ENCODE peak calls at places on chromosome 16, in seven cellular contexts. G, X, V, L, I, R and D are unnamed samples. For H3K9me2, the result is how much of the 10 kb centered on the place peaks cover.

GRCh38 chr16:4814542-4815173 is 12.2 kb upstream of the ROGDI start:
- DNase-seq in G (no peak), I (no peak), X (no peak), L (no peak), V (peak), R (no peak), D (no peak)

GRCh38 chr16:67943619-67944503 is at the start of gene LCAT:
- DNase-seq in G (no peak), R (no peak), X (no peak), V (no peak), I (no peak), L (no peak), D (no peak)

GRCh38 chr16:84460406-84461028 is 43.9 kb downstream of the MEAK7 start:
- DNase-seq in R (no peak), G (no peak), V (no peak), I (no peak), L (no peak), X (no peak), D (no peak)

GRCh38 chr16:8375208-8375607 is 215.1 kb downstream of the TMEM114 start:
- DNase-seq in G (no peak), V (no peak), L (no peak), R (no peak), I (no peak), X (no peak), D (no peak)

GRCh38 chr16:90046971-90047713 is 27.9 kb upstream of the DBNDD1 start:
- DNase-seq in R (no peak), L (no peak), X (peak), V (peak), G (no peak), I (no peak), D (peak)

GRCh38 chr16:11781773-11782172 is 15.3 kb downstream of the ZC3H7A start:
- DNase-seq in G (peak), X (no peak), V (no peak), R (no peak), L (no peak), I (no peak), D (no peak)

GRCh38 chr16:71853413-71853812 is 7.6 kb downstream of the ATXN1L start:
- DNase-seq in I (peak), X (no peak), L (no peak), G (peak), R (no peak), V (no peak), D (no peak)

GRCh38 chr16:14291941-14292825 is 221.1 kb downstream of the MRTFB start:
- DNase-seq in R (no peak), X (no peak), I (no peak), L (no peak), G (no peak), V (no peak), D (no peak)

GRCh38 chr16:89052824-89053724 is 40.6 kb upstream of the ACSF3 start:
- DNase-seq in L (peak), G (no peak), R (peak), X (no peak), I (no peak), V (no peak), D (peak)

GRCh38 chr16:13864689-13865088 is 55.3 kb upstream of the ERCC4 start:
- DNase-seq in R (no peak), X (no peak), V (no peak), I (no peak), L (no peak), G (peak), D (no peak)

GRCh38 chr16:67734731-67735201 is 15.7 kb upstream of the GFOD2 start:
- DNase-seq in G (no peak), V (no peak), R (no peak), I (no peak), X (no peak), L (no peak), D (no peak)

GRCh38 chr16:35798885-35799426 is 2339.5 kb downstream of the TP53TG3F start:
- DNase-seq in G (no peak), V (no peak), X (no peak), I (no peak), L (no peak), R (no peak), D (no peak)

GRCh38 chr16:3661311-3661710 is 6.8 kb downstream of the DNASE1 start:
- DNase-seq in V (no peak), R (no peak), I (no peak), G (no peak), X (no peak), L (no peak), D (no peak)

GRCh38 chr16:83887088-83887487 is 11.8 kb upstream of the MLYCD start:
- DNase-seq in G (peak), X (no peak), V (peak), I (no peak), L (peak), R (peak), D (peak)

GRCh38 chr16:81694494-81695285 is 84.4 kb upstream of the PLCG2 start:
- DNase-seq in V (no peak), G (no peak), I (no peak), X (no peak), L (no peak), R (no peak), D (no peak)

GRCh38 chr16:23754594-23755483 is at the start of gene CHP2:
- DNase-seq in G (no peak), X (peak), L (no peak), R (no peak), V (peak), I (no peak), D (no peak)

GRCh38 chr16:89150090-89150835 is 21.3 kb upstream of the CDH15 start:
- DNase-seq in V (no peak), X (no peak), R (no peak), L (no peak), I (no peak), G (no peak), D (no peak)

GRCh38 chr16:19304670-19305240 is 19.2 kb downstream of the CLEC19A start:
- DNase-seq in L (peak), V (peak), R (no peak), G (no peak), I (no peak), X (no peak), D (no peak)

GRCh38 chr16:30382398-30383015 is at the start of gene SEPTIN1:
- DNase-seq in R (no peak), V (no peak), X (no peak), G (peak), L (no peak), I (peak), D (no peak)

GRCh38 chr16:22355487-22355908 is 18.9 kb downstream of the CDR2 start:
- DNase-seq in L (no peak), V (no peak), G (no peak), X (no peak), R (no peak), I (peak), D (peak)

GRCh38 chr16:12898556-12898955 is 2.8 kb upstream of the SHISA9 start:
- DNase-seq in L (no peak), X (peak), G (peak), R (no peak), I (no peak), V (peak), D (no peak)

GRCh38 chr16:1048442-1049112 is 24.0 kb upstream of the SSTR5 start:
- DNase-seq in R (no peak), X (peak), I (no peak), G (no peak), L (peak), V (peak), D (peak)

GRCh38 chr16:31141489-31142108 is 6.1 kb upstream of the PRSS8 start:
- DNase-seq in V (no peak), G (no peak), L (no peak), I (no peak), X (peak), R (no peak), D (peak)

GRCh38 chr16:75272097-75272548 is 20.7 kb upstream of the BCAR1 start:
- DNase-seq in R (no peak), V (no peak), G (no peak), L (no peak), I (no peak), X (no peak), D (no peak)

GRCh38 chr16:62950351-62950750 is 914.1 kb upstream of the CDH8 start:
- DNase-seq in G (no peak), R (no peak), V (peak), I (no peak), L (no peak), X (no peak), D (no peak)

GRCh38 chr16:85413713-85414663 is 199.1 kb upstream of the GSE1 start:
- DNase-seq in G (peak), L (no peak), V (no peak), R (no peak), X (no peak), I (no peak), D (no peak)

GRCh38 chr16:11020792-11021440 is 76.6 kb downstream of the CLEC16A start:
- DNase-seq in L (no peak), G (no peak), I (no peak), X (no peak), V (no peak), R (no peak), D (peak)

GRCh38 chr16:1543085-1543896 is 9.8 kb downstream of the TMEM204 start:
- DNase-seq in I (no peak), V (peak), L (peak), X (no peak), G (peak), R (peak), D (peak)

GRCh38 chr16:68275611-68276191 is 11.4 kb downstream of the SLC7A6 start:
- DNase-seq in G (peak), R (no peak), I (peak), L (no peak), V (no peak), X (no peak), D (no peak)

DNA sequence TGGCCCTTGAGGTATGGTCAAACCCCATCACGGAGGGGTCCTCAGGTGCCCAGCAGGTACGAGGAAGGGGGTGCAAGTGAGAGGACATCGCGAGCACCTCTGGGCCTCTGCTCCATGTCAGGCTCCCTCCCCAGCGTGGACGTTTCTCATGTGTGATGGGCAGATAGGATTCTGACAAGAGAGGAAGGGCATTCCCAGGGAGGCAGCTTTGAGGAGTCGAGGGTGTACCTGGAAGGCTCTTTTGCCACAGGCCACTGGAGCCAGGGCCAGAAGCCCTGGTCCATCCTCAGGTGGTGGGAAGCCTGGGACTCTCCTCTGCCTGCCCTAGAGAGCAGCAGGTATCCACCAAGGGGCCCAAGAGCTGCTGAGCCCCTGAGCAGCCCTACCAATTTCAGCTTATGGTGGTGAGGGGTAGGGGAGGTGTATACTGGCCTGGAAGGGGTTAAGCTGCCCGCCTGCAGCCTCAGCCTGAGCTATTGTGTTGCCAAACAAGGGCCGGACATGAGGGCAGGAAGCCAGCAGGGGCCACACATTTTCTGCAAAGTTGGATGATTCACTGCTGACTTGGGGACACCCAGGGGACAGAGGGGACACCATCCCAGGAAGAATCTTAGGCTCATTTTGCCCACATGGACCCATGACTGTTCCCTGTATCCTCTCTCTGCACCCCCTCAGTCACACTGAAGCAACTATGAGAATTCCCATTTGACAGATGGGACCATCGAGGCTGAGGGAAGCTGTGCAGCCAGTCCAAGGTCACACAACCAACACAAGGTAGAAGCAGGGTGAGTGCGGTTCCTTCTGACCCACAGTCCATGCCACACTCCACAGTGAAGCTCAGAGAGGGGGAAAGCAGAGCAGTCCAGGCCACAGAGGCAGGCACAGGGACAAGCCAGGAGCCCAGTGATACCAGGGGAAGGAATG is 1.7 kb downstream of the CDH5 start:
- DNase-seq in V (peak), L (no peak), X (no peak), R (no peak), I (no peak), G (no peak), D (no peak)
- H3K9me2 ChIP-seq in V (under half), L (under half), X (under half), R (under half), I (under half), G (under half), D (under half)

GRCh38 chr16:87086156-87086555 is 231.0 kb downstream of the C16orf95 start:
- DNase-seq in R (no peak), G (no peak), X (no peak), V (no peak), I (no peak), L (peak), D (peak)

GRCh38 chr16:87086575-87086974 is 230.6 kb downstream of the C16orf95 start:
- DNase-seq in G (no peak), X (no peak), R (peak), L (peak), V (no peak), I (no peak), D (peak)

GRCh38 chr16:87080571-87081167 is 236.5 kb downstream of the C16orf95 start:
- DNase-seq in I (no peak), G (no peak), V (no peak), R (peak), L (no peak), X (no peak), D (peak)

GRCh38 chr16:87085441-87085840 is 231.8 kb downstream of the C16orf95 start:
- DNase-seq in L (no peak), X (no peak), V (no peak), R (no peak), I (no peak), G (no peak), D (no peak)
- TF ChIP-seq EZH2phosphoT487 in L (no peak), X (no peak), V (no peak), R (no peak), I (no peak), G (no peak), D (no peak)

GRCh38 chr16:27816561-27816960 is 247.0 kb downstream of the GSG1L start:
- DNase-seq in G (no peak), R (no peak), I (no peak), X (no peak), V (no peak), L (no peak), D (no peak)
- H3K9me2 ChIP-seq in G (under half), R (under half), I (under half), X (under half), V (under half), L (under half), D (under half)

DNA sequence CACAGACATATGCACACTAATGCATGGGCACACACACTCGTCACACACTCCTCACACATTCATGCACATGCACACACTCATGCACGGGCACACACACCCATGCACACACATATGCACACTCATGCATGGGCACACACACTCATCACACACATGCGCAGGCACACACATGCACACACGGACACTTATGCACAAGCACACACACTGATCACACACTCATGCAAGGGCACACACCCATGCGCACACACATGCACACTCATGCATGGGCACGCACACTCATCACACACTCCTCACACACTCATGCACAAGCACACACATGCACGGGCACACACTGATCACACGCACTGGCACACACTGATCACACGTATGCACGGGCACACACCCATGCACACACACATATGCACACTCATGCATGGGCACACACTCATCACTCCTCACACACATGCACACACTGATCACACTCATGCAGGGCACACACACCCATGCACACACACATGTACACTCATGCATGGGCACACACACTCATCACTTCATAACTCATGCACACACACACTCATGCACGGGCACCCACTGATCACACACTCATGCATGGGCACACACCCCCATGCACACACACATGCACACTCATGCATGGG is 16.1 kb downstream of the ADGRG1 start:
- DNase-seq in V (no peak), I (no peak), G (no peak), X (no peak), R (no peak), L (no peak), D (no peak)
- TF ChIP-seq EZH2phosphoT487 in V (no peak), I (no peak), G (no peak), X (no peak), R (no peak), L (no peak), D (no peak)

GRCh38 chr16:86968866-86969265 is 348.3 kb downstream of the C16orf95 start:
- DNase-seq in L (no peak), G (no peak), R (no peak), I (no peak), V (no peak), X (no peak), D (no peak)
- H3K9me2 ChIP-seq in L (under half), G (under half), R (under half), I (under half), V (under half), X (under half), D (under half)

GRCh38 chr16:77960771-77961170 is 61.6 kb upstream of the CLEC3A start:
- DNase-seq in X (no peak), R (no peak), G (no peak), L (no peak), V (no peak), I (no peak), D (no peak)

GRCh38 chr16:77961811-77962210 is 60.5 kb upstream of the CLEC3A start:
- DNase-seq in R (no peak), G (no peak), V (no peak), L (no peak), I (no peak), X (no peak), D (peak)

GRCh38 chr16:77965346-77965745 is 57.0 kb upstream of the CLEC3A start:
- DNase-seq in G (no peak), L (no peak), X (peak), I (no peak), R (no peak), V (no peak), D (no peak)

GRCh38 chr16:77963185-77964044 is 58.9 kb upstream of the CLEC3A start:
- DNase-seq in I (no peak), L (no peak), R (no peak), V (peak), X (peak), G (no peak), D (no peak)

DNA sequence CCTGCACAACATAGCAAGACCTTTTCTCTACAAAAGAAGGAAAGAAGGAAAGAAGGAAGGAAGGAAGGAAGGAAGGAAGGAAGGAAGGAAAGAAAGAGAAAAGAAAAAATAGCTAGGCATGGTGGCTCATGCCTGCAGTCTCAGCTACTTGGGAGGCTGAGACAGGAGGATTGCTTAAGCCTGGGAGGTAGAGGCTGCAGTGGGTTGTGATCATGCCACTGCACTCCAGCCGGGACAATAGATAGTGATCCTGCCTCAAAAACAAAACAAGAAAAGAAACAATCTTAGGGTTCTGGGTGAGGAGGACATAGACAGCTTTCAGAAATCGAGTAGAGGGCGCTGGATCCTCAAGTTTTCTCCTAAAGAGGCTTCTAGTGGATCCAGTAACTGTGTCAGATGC is 59.7 kb upstream of the CLEC3A start:
- DNase-seq in V (no peak), I (no peak), L (no peak), X (no peak), G (no peak), R (no peak), D (no peak)
- TF ChIP-seq EZH2phosphoT487 in V (no peak), I (no peak), L (no peak), X (no peak), G (no peak), R (no peak), D (no peak)

GRCh38 chr16:70470927-70471341 is 16.5 kb downstream of the FCSK start:
- DNase-seq in G (no peak), V (peak), R (no peak), X (peak), L (peak), I (no peak), D (peak)
- H3K9me2 ChIP-seq in G (under half), V (under half), R (under half), X (under half), L (under half), I (under half), D (under half)

GRCh38 chr16:54928421-54929089 is 2.1 kb upstream of the IRX5 start:
- DNase-seq in R (no peak), G (peak), V (peak), L (no peak), I (peak), X (peak), D (peak)
- TF ChIP-seq EZH2phosphoT487 in R (no peak), G (no peak), V (no peak), L (no peak), I (no peak), X (no peak), D (no peak)